ENCODE peak calls at places on chromosomes 4 and X, in six cellular contexts. X is tibial nerve, J is cardiac muscle cell, E is neural progenitor cell, S is heart left ventricle, Y is fibroblast of lung. K is an unnamed sample.

GRCh38 chr4:100372432-100372831 is 145.4 kb downstream of the EMCN start:
- DNase-seq in X (no peak), S (no peak), E (peak; percentile 50), J (peak; percentile 33), Y (no peak), K (no peak)

GRCh38 chrX:66914082-66914481 is 275.2 kb upstream of the EDA2R start:
- DNase-seq in J (no peak), Y (no peak), E (peak; percentile 3), X (no peak), S (no peak), K (no peak)

GRCh38 chr4:153008578-153009199 is 72.6 kb downstream of the FHDC1 start:
- DNase-seq in E (no peak), Y (no peak), J (no peak), S (no peak), X (no peak), K (no peak)

GRCh38 chr4:47831026-47831689 is 6.7 kb downstream of the CORIN start:
- DNase-seq in E (no peak), X (no peak), S (no peak), Y (no peak), J (peak; percentile 56), K (no peak)

GRCh38 chrX:129654652-129655546 is at the start of gene APLN:
- DNase-seq in X (no peak), Y (peak; percentile 46), J (peak; percentile 57), S (peak; percentile 63), E (peak; percentile 71), K (no peak)

GRCh38 chr4:98423019-98423418 is 161.8 kb downstream of the RAP1GDS1 start:
- DNase-seq in E (no peak), S (no peak), X (no peak), Y (no peak), J (no peak), K (no peak)

GRCh38 chr4:84895283-84895682 is 71.2 kb downstream of the WDFY3 start:
- DNase-seq in S (no peak), Y (no peak), J (no peak), E (no peak), X (no peak), K (no peak)

GRCh38 chr4:3527914-3528876 is 4.0 kb downstream of the LRPAP1 start:
- DNase-seq in X (no peak), S (no peak), J (peak; percentile 74), Y (no peak), E (no peak), K (no peak)

GRCh38 chrX:24169211-24169610 is 19.7 kb downstream of the ZFX start:
- DNase-seq in S (no peak), J (no peak), Y (no peak), X (no peak), E (no peak), K (no peak)

GRCh38 chrX:47621851-47622250 is 2.2 kb upstream of the SYN1 start:
- DNase-seq in S (no peak), Y (no peak), X (no peak), J (no peak), E (no peak), K (no peak)

GRCh38 chrX:114152801-114153200 is 431.1 kb upstream of the HTR2C start:
- DNase-seq in E (no peak), X (no peak), J (no peak), Y (no peak), S (no peak), K (no peak)

GRCh38 chr4:3284734-3285557 is 7.9 kb upstream of the RGS12 start:
- DNase-seq in J (no peak), Y (no peak), X (no peak), S (no peak), E (no peak), K (no peak)

GRCh38 chr4:124610214-124610613 is 102.3 kb downstream of the ANKRD50 start:
- DNase-seq in J (no peak), E (no peak), X (no peak), Y (no peak), S (no peak), K (no peak)

GRCh38 chr4:186204611-186205144 is 13.3 kb downstream of the CYP4V2 start:
- DNase-seq in E (no peak), Y (no peak), J (no peak), X (no peak), S (no peak), K (no peak)

GRCh38 chr4:157282019-157282418 is 61.5 kb downstream of the GRIA2 start:
- DNase-seq in X (no peak), J (no peak), Y (no peak), S (no peak), E (no peak), K (no peak)

GRCh38 chr4:31005037-31005436 is 284.9 kb downstream of the PCDH7 start:
- DNase-seq in J (no peak), E (no peak), Y (no peak), S (no peak), X (no peak), K (no peak)

GRCh38 chr4:29278580-29278979 is 1441.6 kb upstream of the PCDH7 start:
- DNase-seq in S (no peak), J (no peak), E (no peak), X (no peak), Y (peak; percentile 53), K (no peak)

GRCh38 chrX:10722804-10723364 is 102.5 kb upstream of the MID1 start:
- DNase-seq in J (peak; percentile 54), S (peak; percentile 32), X (peak; percentile 36), Y (peak; percentile 33), E (peak; percentile 54), K (no peak)

GRCh38 chrX:9312922-9313867 is 151.7 kb upstream of the TBL1X start:
- DNase-seq in S (peak; percentile 18), J (peak; percentile 38), E (no peak), Y (no peak), X (peak; percentile 15), K (peak; percentile 12)

GRCh38 chrX:16603822-16604221 is 46.1 kb upstream of the S100G start:
- DNase-seq in E (no peak), S (no peak), J (no peak), Y (peak; percentile 19), X (no peak), K (no peak)

GRCh38 chr4:145523117-145523516 is 41.5 kb downstream of the SMAD1 start:
- DNase-seq in E (no peak), X (no peak), J (no peak), S (no peak), Y (peak; percentile 14), K (no peak)

GRCh38 chrX:115642304-115642703 is 81.3 kb downstream of the PLS3 start:
- DNase-seq in Y (no peak), S (no peak), X (no peak), J (peak; percentile 19), E (peak; percentile 5), K (no peak)

GRCh38 chr4:126807132-126807531 is 825.6 kb upstream of the INTU start:
- DNase-seq in S (no peak), Y (no peak), X (no peak), J (peak; percentile 27), E (peak; percentile 4), K (no peak)

GRCh38 chr4:53364624-53365023 is 1.2 kb downstream of the SCFD2 start:
- DNase-seq in E (no peak), S (no peak), J (no peak), X (no peak), Y (no peak), K (no peak)
- H3K4me3 ChIP-seq in E (peak overlapping the region; percentile 71), S (peak overlapping the region; percentile 91), J (peak overlapping the region; percentile 60), X (no peak overlapping the region), Y (peak overlapping the region; percentile 91), K (peak overlapping the region; percentile 95)

GRCh38 chrX:106612403-106612789 is 618 bp downstream of the RADX start:
- DNase-seq in E (peak; percentile 5), S (no peak), J (peak; percentile 15), Y (peak; percentile 12), X (no peak), K (no peak)
- TF ChIP-seq CTCF in E (no peak), S (no peak), J (no peak), Y (no peak), X (no peak), K (no peak)

GRCh38 chr4:187992971-187993370 is 2.6 kb upstream of the ZFP42 start:
- DNase-seq in Y (no peak), E (no peak), S (no peak), X (no peak), J (no peak), K (no peak)

GRCh38 chr4:187996502-187997177 is 1.1 kb downstream of the ZFP42 start:
- DNase-seq in X (no peak), E (peak; percentile 69), Y (no peak), J (no peak), S (no peak), K (no peak)

GRCh38 chr4:187993827-187994226 is 1.7 kb upstream of the ZFP42 start:
- DNase-seq in J (peak; percentile 12), Y (no peak), X (no peak), E (peak; percentile 58), S (no peak), K (no peak)

GRCh38 chr4:187999406-187999932 is 3.9 kb downstream of the ZFP42 start:
- DNase-seq in X (no peak), J (no peak), E (no peak), Y (no peak), S (no peak), K (no peak)

DNA sequence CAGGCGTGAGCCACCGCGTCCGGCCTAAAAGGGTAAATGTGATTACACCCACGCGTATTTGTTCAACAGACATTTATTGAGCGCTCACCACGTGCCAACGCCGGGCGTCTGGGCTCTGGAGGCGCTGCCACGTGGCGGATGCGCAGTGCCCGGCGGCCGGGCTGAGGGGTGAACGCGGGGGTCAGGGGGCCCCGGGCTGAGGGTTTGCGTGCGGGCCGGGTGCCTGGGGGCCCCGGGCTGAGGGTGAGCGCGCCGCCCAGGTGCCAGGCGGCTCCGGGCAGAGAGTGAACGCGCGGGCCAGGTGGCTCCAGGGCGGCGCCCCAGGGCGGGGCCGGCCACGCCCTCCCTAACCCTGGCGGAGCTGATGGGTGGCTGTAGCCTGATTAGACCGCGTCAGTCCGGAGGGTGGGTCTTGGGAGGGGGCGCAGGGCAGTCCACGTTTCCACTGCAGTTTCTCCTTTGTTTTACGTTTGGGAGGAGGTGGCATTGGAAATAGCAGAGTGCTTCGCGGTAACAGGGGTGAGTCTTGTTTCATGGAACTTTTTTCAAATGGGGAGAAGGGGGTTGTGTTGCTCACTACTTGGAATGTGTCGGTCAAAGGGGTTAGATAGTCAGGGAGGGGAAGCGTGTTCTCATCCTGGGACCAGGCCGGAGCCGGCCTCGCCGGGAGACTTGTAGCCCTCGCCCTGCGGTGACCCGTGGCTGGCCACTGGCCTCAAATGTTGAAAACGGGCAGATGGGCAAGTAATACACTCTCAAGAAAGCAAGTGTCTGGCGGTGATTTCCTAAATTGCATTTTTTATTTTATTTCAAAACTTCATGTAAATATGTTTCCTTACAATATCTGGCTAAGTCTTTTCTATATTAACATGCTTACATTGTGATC is at the start of gene ZFP42:
- DNase-seq in Y (no peak), S (no peak), J (no peak), X (no peak), E (peak; percentile 69), K (no peak)
- H3K4me3 ChIP-seq in Y (no peak within 1 kb of the TSS), S (no peak within 1 kb of the TSS), J (peak within 1 kb of the TSS; percentile 17), X (no peak within 1 kb of the TSS), E (peak within 1 kb of the TSS; percentile 52), K (no peak within 1 kb of the TSS)

DNA sequence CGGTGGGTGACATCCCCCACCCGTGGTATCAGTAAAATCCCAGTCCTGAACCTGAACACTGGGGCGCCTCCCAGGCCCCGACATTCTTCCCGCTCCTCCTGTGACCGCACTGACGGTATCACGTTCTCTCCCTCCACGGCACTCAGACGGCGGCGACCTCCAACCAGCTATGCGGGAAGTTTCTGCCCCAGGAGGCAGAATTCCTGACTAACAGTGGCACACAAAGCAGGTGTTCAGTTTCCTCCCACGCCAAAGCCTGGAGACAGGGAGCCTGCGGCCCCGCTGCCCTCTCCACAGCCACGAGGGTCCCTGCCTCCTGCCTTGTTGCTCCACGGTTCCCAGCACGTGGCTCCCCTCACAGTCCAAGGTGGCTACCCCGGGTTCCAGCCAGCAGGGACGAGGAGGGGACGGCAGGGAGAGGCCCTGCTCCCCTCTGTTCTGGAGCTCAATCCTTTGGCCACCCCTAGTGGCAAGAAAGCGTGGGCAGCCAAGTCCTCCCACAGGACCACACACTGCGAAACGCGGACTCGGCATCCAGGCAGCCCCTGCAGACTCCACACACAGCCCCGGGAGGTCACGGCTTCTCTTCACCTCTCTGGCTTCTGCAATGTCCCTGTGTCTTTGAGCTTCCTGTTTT is 15.2 kb downstream of the CTBP1 start:
- DNase-seq in Y (no peak), E (no peak), X (no peak), J (no peak), S (no peak), K (no peak)
- TF ChIP-seq CTCF in Y (peak; percentile 78), E (no peak), X (peak; percentile 22), J (peak; percentile 67), S (peak; percentile 45), K (no peak)